ENCODE peak calls at places on chromosome 12, in ten cellular contexts. One of them, this sample, is unnamed.

GRCh38 chr12:49527361-49528130 is 11.3 kb upstream of the KCNH3 start:
- DNase-seq in neural progenitor cell: no peak
- DNase-seq in right lobe of liver: no peak
- DNase-seq in fibroblast of lung: no peak
- DNase-seq in heart right ventricle: no peak
- DNase-seq in tibial artery: no peak
- DNase-seq in PC-3: no peak
- DNase-seq in sigmoid colon: peak; percentile 15
- DNase-seq in Panc1: no peak
- DNase-seq in hepatocyte: no peak
- DNase-seq in this sample: no peak

GRCh38 chr12:119176267-119177055 is 2.3 kb upstream of the HSPB8 start:
- DNase-seq in neural progenitor cell: peak; percentile 60
- DNase-seq in right lobe of liver: no peak
- DNase-seq in fibroblast of lung: peak; percentile 94
- DNase-seq in heart right ventricle: peak; percentile 94
- DNase-seq in tibial artery: peak; percentile 98
- DNase-seq in PC-3: peak; percentile 69
- DNase-seq in sigmoid colon: peak; percentile 99
- DNase-seq in Panc1: peak; percentile 56
- DNase-seq in hepatocyte: peak; percentile 96
- DNase-seq in this sample: peak; percentile 84

GRCh38 chr12:99960312-99960711 is 24.4 kb downstream of the ANKS1B start:
- DNase-seq in neural progenitor cell: no peak
- DNase-seq in right lobe of liver: no peak
- DNase-seq in fibroblast of lung: no peak
- DNase-seq in heart right ventricle: no peak
- DNase-seq in tibial artery: no peak
- DNase-seq in PC-3: peak; percentile 46
- DNase-seq in sigmoid colon: no peak
- DNase-seq in Panc1: no peak
- DNase-seq in hepatocyte: no peak
- DNase-seq in this sample: no peak

GRCh38 chr12:38915783-38916182 is 10.4 kb upstream of the CPNE8 start:
- DNase-seq in neural progenitor cell: no peak
- DNase-seq in right lobe of liver: no peak
- DNase-seq in fibroblast of lung: no peak
- DNase-seq in heart right ventricle: no peak
- DNase-seq in tibial artery: no peak
- DNase-seq in PC-3: no peak
- DNase-seq in sigmoid colon: no peak
- DNase-seq in Panc1: no peak
- DNase-seq in hepatocyte: no peak
- DNase-seq in this sample: no peak

GRCh38 chr12:111503116-111503515 is 96.0 kb downstream of the ATXN2 start:
- DNase-seq in neural progenitor cell: no peak
- DNase-seq in right lobe of liver: no peak
- DNase-seq in fibroblast of lung: peak; percentile 46
- DNase-seq in heart right ventricle: no peak
- DNase-seq in tibial artery: no peak
- DNase-seq in PC-3: no peak
- DNase-seq in sigmoid colon: no peak
- DNase-seq in Panc1: no peak
- DNase-seq in hepatocyte: no peak
- DNase-seq in this sample: no peak

GRCh38 chr12:228846-229200 is 14.9 kb upstream of the SLC6A12 start:
- DNase-seq in neural progenitor cell: no peak
- DNase-seq in right lobe of liver: no peak
- DNase-seq in fibroblast of lung: no peak
- DNase-seq in heart right ventricle: no peak
- DNase-seq in tibial artery: peak; percentile 1
- DNase-seq in PC-3: no peak
- DNase-seq in sigmoid colon: no peak
- DNase-seq in Panc1: no peak
- DNase-seq in hepatocyte: no peak
- DNase-seq in this sample: no peak

GRCh38 chr12:63917864-63918742 is 73.6 kb downstream of the SRGAP1 start:
- DNase-seq in neural progenitor cell: no peak
- DNase-seq in right lobe of liver: no peak
- DNase-seq in fibroblast of lung: peak; percentile 99
- DNase-seq in heart right ventricle: no peak
- DNase-seq in tibial artery: no peak
- DNase-seq in PC-3: peak; percentile 99
- DNase-seq in sigmoid colon: no peak
- DNase-seq in Panc1: peak; percentile 90
- DNase-seq in hepatocyte: peak; percentile 73
- DNase-seq in this sample: no peak

GRCh38 chr12:109930028-109930800 is 30.1 kb downstream of the TCHP start:
- DNase-seq in neural progenitor cell: no peak
- DNase-seq in right lobe of liver: no peak
- DNase-seq in fibroblast of lung: peak; percentile 34
- DNase-seq in heart right ventricle: no peak
- DNase-seq in tibial artery: no peak
- DNase-seq in PC-3: no peak
- DNase-seq in sigmoid colon: no peak
- DNase-seq in Panc1: no peak
- DNase-seq in hepatocyte: no peak
- DNase-seq in this sample: no peak

GRCh38 chr12:122395319-122395718 is 27.1 kb downstream of the CLIP1 start:
- DNase-seq in neural progenitor cell: no peak
- DNase-seq in right lobe of liver: no peak
- DNase-seq in fibroblast of lung: peak; percentile 79
- DNase-seq in heart right ventricle: no peak
- DNase-seq in tibial artery: peak; percentile 10
- DNase-seq in PC-3: peak; percentile 68
- DNase-seq in sigmoid colon: no peak
- DNase-seq in Panc1: peak; percentile 59
- DNase-seq in hepatocyte: no peak
- DNase-seq in this sample: no peak

GRCh38 chr12:48996794-48997718 is 2.1 kb downstream of the DDN start:
- DNase-seq in neural progenitor cell: peak; percentile 94
- DNase-seq in right lobe of liver: peak; percentile 79
- DNase-seq in fibroblast of lung: peak; percentile 68
- DNase-seq in heart right ventricle: peak; percentile 79
- DNase-seq in tibial artery: peak; percentile 88
- DNase-seq in PC-3: peak; percentile 75
- DNase-seq in sigmoid colon: peak; percentile 87
- DNase-seq in Panc1: no peak
- DNase-seq in hepatocyte: peak; percentile 92
- DNase-seq in this sample: peak; percentile 86

GRCh38 chr12:110020956-110021355 is 21.7 kb downstream of the ANKRD13A start:
- DNase-seq in neural progenitor cell: no peak
- DNase-seq in right lobe of liver: no peak
- DNase-seq in fibroblast of lung: no peak
- DNase-seq in heart right ventricle: no peak
- DNase-seq in tibial artery: no peak
- DNase-seq in PC-3: no peak
- DNase-seq in sigmoid colon: no peak
- DNase-seq in Panc1: no peak
- DNase-seq in hepatocyte: no peak
- DNase-seq in this sample: no peak

GRCh38 chr12:38823743-38824142 is 81.6 kb downstream of the CPNE8 start:
- DNase-seq in neural progenitor cell: no peak
- DNase-seq in right lobe of liver: no peak
- DNase-seq in fibroblast of lung: no peak
- DNase-seq in heart right ventricle: no peak
- DNase-seq in tibial artery: no peak
- DNase-seq in PC-3: peak; percentile 43
- DNase-seq in sigmoid colon: no peak
- DNase-seq in Panc1: no peak
- DNase-seq in hepatocyte: no peak
- DNase-seq in this sample: no peak

GRCh38 chr12:13744566-13744965 is 236.8 kb downstream of the GRIN2B start:
- DNase-seq in neural progenitor cell: peak; percentile 87
- DNase-seq in right lobe of liver: no peak
- DNase-seq in fibroblast of lung: no peak
- DNase-seq in heart right ventricle: no peak
- DNase-seq in tibial artery: no peak
- DNase-seq in PC-3: no peak
- DNase-seq in sigmoid colon: no peak
- DNase-seq in Panc1: no peak
- DNase-seq in hepatocyte: no peak
- DNase-seq in this sample: no peak

GRCh38 chr12:109737111-109737510 is 23.5 kb downstream of the FAM222A start:
- DNase-seq in neural progenitor cell: no peak
- DNase-seq in right lobe of liver: peak; percentile 27
- DNase-seq in fibroblast of lung: no peak
- DNase-seq in heart right ventricle: no peak
- DNase-seq in tibial artery: peak; percentile 35
- DNase-seq in PC-3: no peak
- DNase-seq in sigmoid colon: peak; percentile 40
- DNase-seq in Panc1: no peak
- DNase-seq in hepatocyte: no peak
- DNase-seq in this sample: peak; percentile 10

GRCh38 chr12:104638760-104639319 is 182.1 kb downstream of the CHST11 start:
- DNase-seq in neural progenitor cell: no peak
- DNase-seq in right lobe of liver: no peak
- DNase-seq in fibroblast of lung: no peak
- DNase-seq in heart right ventricle: peak; percentile 36
- DNase-seq in tibial artery: no peak
- DNase-seq in PC-3: no peak
- DNase-seq in sigmoid colon: no peak
- DNase-seq in Panc1: no peak
- DNase-seq in hepatocyte: no peak
- DNase-seq in this sample: no peak

GRCh38 chr12:650983-651382 is 12.3 kb downstream of the NINJ2 start:
- DNase-seq in neural progenitor cell: no peak
- DNase-seq in right lobe of liver: peak; percentile 36
- DNase-seq in fibroblast of lung: no peak
- DNase-seq in heart right ventricle: no peak
- DNase-seq in tibial artery: peak; percentile 15
- DNase-seq in PC-3: no peak
- DNase-seq in sigmoid colon: peak; percentile 7
- DNase-seq in Panc1: no peak
- DNase-seq in hepatocyte: no peak
- DNase-seq in this sample: no peak

GRCh38 chr12:47882796-47883546 is 21.8 kb downstream of the VDR start:
- DNase-seq in neural progenitor cell: no peak
- DNase-seq in right lobe of liver: no peak
- DNase-seq in fibroblast of lung: no peak
- DNase-seq in heart right ventricle: no peak
- DNase-seq in tibial artery: no peak
- DNase-seq in PC-3: no peak
- DNase-seq in sigmoid colon: peak; percentile 64
- DNase-seq in Panc1: no peak
- DNase-seq in hepatocyte: no peak
- DNase-seq in this sample: peak; percentile 75

GRCh38 chr12:3000548-3001275 is 41.5 kb downstream of the TEAD4 start:
- DNase-seq in neural progenitor cell: peak; percentile 33
- DNase-seq in right lobe of liver: no peak
- DNase-seq in fibroblast of lung: no peak
- DNase-seq in heart right ventricle: no peak
- DNase-seq in tibial artery: no peak
- DNase-seq in PC-3: no peak
- DNase-seq in sigmoid colon: no peak
- DNase-seq in Panc1: no peak
- DNase-seq in hepatocyte: no peak
- DNase-seq in this sample: no peak
- TF ChIP-seq CTCF in neural progenitor cell: peak; percentile 39
- TF ChIP-seq CTCF in right lobe of liver: no peak
- TF ChIP-seq CTCF in fibroblast of lung: no peak
- TF ChIP-seq CTCF in heart right ventricle: no peak
- TF ChIP-seq CTCF in tibial artery: no peak
- TF ChIP-seq CTCF in PC-3: no peak
- TF ChIP-seq CTCF in sigmoid colon: no peak
- TF ChIP-seq CTCF in Panc1: no peak
- TF ChIP-seq CTCF in hepatocyte: no peak
- TF ChIP-seq CTCF in this sample: no peak

GRCh38 chr12:6539276-6540134 is 5.2 kb downstream of the GAPDH start:
- DNase-seq in neural progenitor cell: peak; percentile 41
- DNase-seq in right lobe of liver: no peak
- DNase-seq in fibroblast of lung: no peak
- DNase-seq in heart right ventricle: no peak
- DNase-seq in tibial artery: no peak
- DNase-seq in PC-3: peak; percentile 40
- DNase-seq in sigmoid colon: peak; percentile 68
- DNase-seq in Panc1: no peak
- DNase-seq in hepatocyte: no peak
- DNase-seq in this sample: no peak

GRCh38 chr12:6541371-6542165 is 7.3 kb downstream of the GAPDH start:
- DNase-seq in neural progenitor cell: no peak
- DNase-seq in right lobe of liver: no peak
- DNase-seq in fibroblast of lung: no peak
- DNase-seq in heart right ventricle: no peak
- DNase-seq in tibial artery: no peak
- DNase-seq in PC-3: no peak
- DNase-seq in sigmoid colon: peak; percentile 63
- DNase-seq in Panc1: no peak
- DNase-seq in hepatocyte: no peak
- DNase-seq in this sample: no peak

GRCh38 chr12:6542209-6543009 is 8.1 kb downstream of the GAPDH start:
- DNase-seq in neural progenitor cell: no peak
- DNase-seq in right lobe of liver: peak; percentile 88
- DNase-seq in fibroblast of lung: no peak
- DNase-seq in heart right ventricle: no peak
- DNase-seq in tibial artery: no peak
- DNase-seq in PC-3: no peak
- DNase-seq in sigmoid colon: peak; percentile 63
- DNase-seq in Panc1: no peak
- DNase-seq in hepatocyte: peak; percentile 77
- DNase-seq in this sample: no peak

GRCh38 chr12:6538420-6539275 is 4.3 kb downstream of the GAPDH start:
- DNase-seq in neural progenitor cell: no peak
- DNase-seq in right lobe of liver: no peak
- DNase-seq in fibroblast of lung: no peak
- DNase-seq in heart right ventricle: no peak
- DNase-seq in tibial artery: no peak
- DNase-seq in PC-3: peak; percentile 16
- DNase-seq in sigmoid colon: peak; percentile 56
- DNase-seq in Panc1: no peak
- DNase-seq in hepatocyte: no peak
- DNase-seq in this sample: no peak

GRCh38 chr12:6540181-6540877 is 6.0 kb downstream of the GAPDH start:
- DNase-seq in neural progenitor cell: peak; percentile 75
- DNase-seq in right lobe of liver: peak; percentile 75
- DNase-seq in fibroblast of lung: peak; percentile 95
- DNase-seq in heart right ventricle: peak; percentile 87
- DNase-seq in tibial artery: peak; percentile 97
- DNase-seq in PC-3: peak; percentile 77
- DNase-seq in sigmoid colon: peak; percentile 94
- DNase-seq in Panc1: no peak
- DNase-seq in hepatocyte: peak; percentile 93
- DNase-seq in this sample: peak; percentile 89
- H3K4me3 ChIP-seq in neural progenitor cell: no peak overlapping the region
- H3K4me3 ChIP-seq in right lobe of liver: no peak overlapping the region
- H3K4me3 ChIP-seq in fibroblast of lung: no peak overlapping the region
- H3K4me3 ChIP-seq in heart right ventricle: peak overlapping the region; percentile 17
- H3K4me3 ChIP-seq in tibial artery: no peak overlapping the region
- H3K4me3 ChIP-seq in PC-3: peak overlapping the region; percentile 36
- H3K4me3 ChIP-seq in sigmoid colon: no peak overlapping the region
- H3K4me3 ChIP-seq in Panc1: peak overlapping the region; percentile 27
- H3K4me3 ChIP-seq in hepatocyte: no peak overlapping the region
- H3K4me3 ChIP-seq in this sample: peak overlapping the region; percentile 28

GRCh38 chr12:29282452-29282851 is 98.5 kb downstream of the ERGIC2 start:
- DNase-seq in neural progenitor cell: no peak
- DNase-seq in right lobe of liver: no peak
- DNase-seq in fibroblast of lung: no peak
- DNase-seq in heart right ventricle: no peak
- DNase-seq in tibial artery: no peak
- DNase-seq in PC-3: no peak
- DNase-seq in sigmoid colon: no peak
- DNase-seq in Panc1: no peak
- DNase-seq in hepatocyte: no peak
- DNase-seq in this sample: no peak
- H3K27ac ChIP-seq in neural progenitor cell: no peak overlapping the region
- H3K27ac ChIP-seq in right lobe of liver: no peak overlapping the region
- H3K27ac ChIP-seq in fibroblast of lung: no peak overlapping the region
- H3K27ac ChIP-seq in heart right ventricle: no peak overlapping the region
- H3K27ac ChIP-seq in tibial artery: no peak overlapping the region
- H3K27ac ChIP-seq in PC-3: no peak overlapping the region
- H3K27ac ChIP-seq in sigmoid colon: no peak overlapping the region
- H3K27ac ChIP-seq in Panc1: no peak overlapping the region
- H3K27ac ChIP-seq in hepatocyte: peak overlapping the region; percentile 8
- H3K27ac ChIP-seq in this sample: no peak overlapping the region

GRCh38 chr12:65306603-65307501 is 28.4 kb downstream of the MSRB3 start:
- DNase-seq in neural progenitor cell: peak; percentile 31
- DNase-seq in right lobe of liver: no peak
- DNase-seq in fibroblast of lung: peak; percentile 70
- DNase-seq in heart right ventricle: peak; percentile 67
- DNase-seq in tibial artery: no peak
- DNase-seq in PC-3: peak; percentile 83
- DNase-seq in sigmoid colon: peak; percentile 93
- DNase-seq in Panc1: peak; percentile 38
- DNase-seq in hepatocyte: peak; percentile 78
- DNase-seq in this sample: peak; percentile 46
- TF ChIP-seq CTCF in neural progenitor cell: peak; percentile 72
- TF ChIP-seq CTCF in right lobe of liver: peak; percentile 54
- TF ChIP-seq CTCF in fibroblast of lung: peak; percentile 70
- TF ChIP-seq CTCF in heart right ventricle: no peak
- TF ChIP-seq CTCF in tibial artery: peak; percentile 32
- TF ChIP-seq CTCF in PC-3: peak; percentile 90
- TF ChIP-seq CTCF in sigmoid colon: no peak
- TF ChIP-seq CTCF in Panc1: peak; percentile 84
- TF ChIP-seq CTCF in hepatocyte: peak; percentile 67
- TF ChIP-seq CTCF in this sample: peak; percentile 54

This sample was measured in lower lobe of right lung.